ENCODE peak calls at places on chromosomes 1 and 21, in four cellular contexts. B is GM12864, Y is lower lobe of right lung, X is GM23338. W is an unnamed sample.

GRCh38 chr1:154760469-154760933 is 109.6 kb downstream of the KCNN3 start:
- DNase-seq in B (no peak), Y (peak; percentile 85), X (peak; percentile 84), W (peak; percentile 76)

GRCh38 chr1:17207966-17208418 is 3.1 kb downstream of the PADI1 start:
- DNase-seq in B (peak; percentile 24), Y (no peak), X (no peak), W (no peak)

GRCh38 chr1:11374748-11375110 is 101.7 kb downstream of the UBIAD1 start:
- DNase-seq in B (no peak), Y (no peak), X (no peak), W (no peak)

GRCh38 chr1:35568975-35569395 is 4.1 kb upstream of the TFAP2E start:
- DNase-seq in B (no peak), Y (peak; percentile 69), X (peak; percentile 87), W (peak; percentile 80)

GRCh38 chr1:44543816-44544185 is 130.5 kb downstream of the TMEM53 start:
- DNase-seq in B (no peak), Y (no peak), X (peak; percentile 78), W (no peak)

GRCh38 chr1:203440780-203441179 is 34.8 kb upstream of the PRELP start:
- DNase-seq in B (no peak), Y (peak; percentile 65), X (peak; percentile 32), W (no peak)

GRCh38 chr1:177978530-177978929 is 8.7 kb upstream of the SEC16B start:
- DNase-seq in B (no peak), Y (no peak), X (no peak), W (no peak)

GRCh38 chr1:223067914-223068313 is 75.1 kb downstream of the TLR5 start:
- DNase-seq in B (no peak), Y (no peak), X (no peak), W (no peak)

GRCh38 chr1:47390843-47391242 is 25.2 kb upstream of the FOXE3 start:
- DNase-seq in B (no peak), Y (no peak), X (no peak), W (no peak)

GRCh38 chr1:97270508-97271307 is 549.1 kb downstream of the PTBP2 start:
- DNase-seq in B (no peak), Y (no peak), X (no peak), W (peak; percentile 23)

GRCh38 chr1:95017775-95018174 is 55.0 kb downstream of the ALG14 start:
- DNase-seq in B (no peak), Y (no peak), X (no peak), W (no peak)

GRCh38 chr21:40717008-40717407 is 129.9 kb downstream of the DSCAM start:
- DNase-seq in B (no peak), Y (no peak), X (no peak), W (no peak)

GRCh38 chr1:45275054-45275453 is 51.6 kb upstream of the HPDL start:
- DNase-seq in B (no peak), Y (no peak), X (peak; percentile 32), W (no peak)

GRCh38 chr1:224213438-224214119 is 30.5 kb downstream of the DEGS1 start:
- DNase-seq in B (no peak), Y (no peak), X (peak; percentile 82), W (no peak)

GRCh38 chr1:65368403-65368802 is 52.1 kb upstream of the LEPR start:
- DNase-seq in B (no peak), Y (no peak), X (no peak), W (no peak)

GRCh38 chr1:237255071-237255470 is 213.1 kb downstream of the RYR2 start:
- DNase-seq in B (no peak), Y (no peak), X (no peak), W (no peak)

GRCh38 chr1:100387644-100388350 is 35.5 kb downstream of the CDC14A start:
- DNase-seq in B (no peak), Y (no peak), X (no peak), W (no peak)

GRCh38 chr1:53390261-53390660 is 62.4 kb upstream of the LRP8 start:
- DNase-seq in B (no peak), Y (peak; percentile 64), X (no peak), W (no peak)

GRCh38 chr21:25080706-25081495 is 526.4 kb downstream of the MRPL39 start:
- DNase-seq in B (no peak), Y (no peak), X (no peak), W (no peak)

GRCh38 chr1:47727051-47727708 is 270.0 kb downstream of the TRABD2B start:
- DNase-seq in B (no peak), Y (no peak), X (no peak), W (no peak)

GRCh38 chr21:44594406-44594916 is 2.2 kb upstream of the KRTAP10-6 start:
- DNase-seq in B (no peak), Y (no peak), X (no peak), W (no peak)

GRCh38 chr1:63732666-63733065 is 41.2 kb upstream of the ROR1 start:
- DNase-seq in B (no peak), Y (no peak), X (no peak), W (no peak)

GRCh38 chr1:204990059-204990664 is 52.9 kb upstream of the CNTN2 start:
- DNase-seq in B (no peak), Y (no peak), X (no peak), W (no peak)

GRCh38 chr1:204992940-204993339 is 50.1 kb upstream of the CNTN2 start:
- DNase-seq in B (no peak), Y (no peak), X (no peak), W (no peak)

GRCh38 chr1:204992499-204992898 is 50.5 kb upstream of the CNTN2 start:
- DNase-seq in B (no peak), Y (peak; percentile 74), X (no peak), W (no peak)

GRCh38 chr1:204990721-204991341 is 52.2 kb upstream of the CNTN2 start:
- DNase-seq in B (no peak), Y (no peak), X (no peak), W (no peak)

DNA sequence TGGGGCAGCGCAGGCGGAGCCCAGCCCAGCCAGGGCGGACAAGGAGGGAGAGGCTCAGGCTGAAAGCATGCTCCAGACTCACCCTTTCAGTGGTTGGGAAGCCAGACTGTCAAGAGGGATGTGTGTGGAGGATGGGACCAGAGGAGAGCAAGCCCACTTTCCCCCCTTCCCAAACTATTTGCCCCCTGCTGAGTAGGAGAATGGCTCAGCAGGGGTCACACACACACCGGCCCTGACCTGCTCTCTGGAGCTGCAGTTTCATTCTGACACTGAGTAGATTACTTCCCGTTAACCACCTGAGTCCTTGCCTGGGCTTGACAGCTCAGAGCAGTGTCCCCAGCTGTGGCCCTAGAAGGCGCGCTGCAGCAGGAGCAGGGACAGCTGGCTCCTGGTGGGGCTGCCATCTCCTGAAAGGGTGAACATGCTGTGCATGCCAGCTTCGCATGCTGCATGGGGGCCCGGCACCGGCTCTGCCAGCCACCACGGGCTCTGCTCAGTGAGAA is 51.6 kb upstream of the CNTN2 start:
- DNase-seq in B (no peak), Y (no peak), X (peak; percentile 75), W (no peak)
- TF ChIP-seq CTCF in B (no peak), Y (no peak), X (no peak), W (no peak)

GRCh38 chr1:161864577-161864976 is 98.5 kb downstream of the ATF6 start:
- DNase-seq in B (no peak), Y (no peak), X (no peak), W (no peak)
- TF ChIP-seq CTCF in B (no peak), Y (peak; percentile 24), X (peak; percentile 33), W (no peak)

DNA sequence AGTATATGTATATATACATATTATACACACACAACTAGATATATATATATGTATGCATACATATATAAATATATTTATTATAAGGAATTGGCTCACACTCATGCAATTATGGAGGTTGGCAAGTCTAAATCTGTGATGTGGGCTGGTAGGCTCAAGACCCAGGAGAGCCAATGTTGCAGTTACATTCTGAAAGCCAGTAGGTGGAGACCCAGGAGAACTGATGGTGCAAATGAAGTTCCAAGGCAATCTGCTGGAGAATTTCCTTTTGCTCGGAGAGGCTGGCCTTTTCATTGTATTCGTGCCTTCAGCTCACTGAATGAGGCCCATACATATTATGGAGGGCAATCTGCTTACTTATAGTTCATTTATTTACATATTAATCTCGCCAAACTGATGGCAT is 9.4 kb downstream of the IVL start:
- DNase-seq in B (no peak), Y (no peak), X (peak; percentile 72), W (no peak)
- TF ChIP-seq CTCF in B (peak; percentile 35), Y (no peak), X (peak; percentile 73), W (no peak)

GRCh38 chr1:18703041-18703621 is 72.5 kb downstream of the PAX7 start:
- DNase-seq in B (no peak), Y (no peak), X (peak; percentile 53), W (no peak)
- TF ChIP-seq CTCF in B (no peak), Y (no peak), X (peak; percentile 70), W (no peak)

GRCh38 chr1:87501738-87502137 is 173.1 kb downstream of the LMO4 start:
- DNase-seq in B (no peak), Y (no peak), X (peak; percentile 14), W (no peak)
- TF ChIP-seq CTCF in B (no peak), Y (no peak), X (peak; percentile 36), W (no peak)

GRCh38 chr1:32362474-32363313 is at the start of the genes FAM229A and TSSK3:
- DNase-seq in B (no peak), Y (no peak), X (no peak), W (no peak)

GRCh38 chr1:32361308-32361673 is 994 bp downstream of the FAM229A start:
- DNase-seq in B (no peak), Y (no peak), X (peak; percentile 71), W (no peak)

GRCh38 chr1:32364836-32365235 is 2.5 kb downstream of the TSSK3 start:
- DNase-seq in B (no peak), Y (no peak), X (no peak), W (no peak)

GRCh38 chr1:32363713-32364112 is 1.4 kb downstream of the TSSK3 start:
- DNase-seq in B (no peak), Y (no peak), X (no peak), W (no peak)

DNA sequence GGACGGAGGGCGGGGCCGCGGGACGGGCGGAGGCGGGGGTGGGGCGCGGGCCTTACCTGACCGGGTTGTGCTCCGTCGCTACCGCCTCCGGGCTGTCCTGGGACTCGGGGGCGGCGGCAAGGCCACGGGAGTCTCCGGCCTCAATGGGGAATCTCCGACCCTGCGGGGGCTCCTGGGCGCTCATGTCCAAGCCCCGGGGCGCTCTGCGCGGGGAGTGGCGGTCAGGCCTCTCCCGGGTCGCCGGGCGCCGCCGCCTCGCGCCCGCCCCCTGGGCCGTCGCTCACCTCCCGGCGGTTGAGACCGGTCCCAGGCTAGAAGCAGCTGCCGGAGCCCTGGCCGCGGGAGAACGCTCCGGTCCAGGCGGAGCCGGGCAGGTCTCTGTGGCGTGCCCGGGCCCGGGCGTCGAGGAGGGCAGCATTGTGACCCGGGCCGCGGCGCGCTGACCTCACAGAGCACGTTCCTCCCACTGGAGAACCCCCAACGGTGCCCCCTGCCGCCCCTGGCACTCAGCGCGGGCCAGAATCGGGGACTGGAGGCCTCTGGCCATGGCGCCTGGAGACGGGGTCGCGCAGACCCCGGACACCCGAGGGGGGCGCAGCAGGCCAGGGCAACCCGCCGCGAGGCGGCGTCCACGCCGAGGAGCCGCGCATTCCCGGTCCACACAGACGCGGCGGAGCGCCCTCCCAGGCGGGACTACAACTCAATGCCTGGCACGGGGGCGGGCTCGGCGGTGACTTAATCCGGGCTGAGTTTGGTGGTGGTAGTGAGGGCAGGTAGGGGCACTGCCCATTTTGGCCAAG is 411 bp downstream of the FAM229A start:
- DNase-seq in B (no peak), Y (peak; percentile 57), X (peak; percentile 72), W (peak; percentile 61)
- TF ChIP-seq CTCF in B (no peak), Y (peak; percentile 49), X (peak; percentile 41), W (peak; percentile 27)

GRCh38 chr1:215793210-215793609 is 226.1 kb downstream of the KCTD3 start:
- DNase-seq in B (no peak), Y (no peak), X (peak; percentile 32), W (no peak)
- TF ChIP-seq CTCF in B (peak; percentile 17), Y (no peak), X (peak; percentile 62), W (peak; percentile 23)

W was measured in glutamatergic neuron.